ENCODE peak calls at places on chromosomes 11 and 22, in seven cellular contexts. B is left colon, V is WTC11, J is HepG2, H is T-helper 17 cell, M is natural killer cell, E is T-cell. G is an unnamed sample.

GRCh38 chr11:118514103-118514502 is 13.2 kb upstream of the TTC36 start:
- ATAC-seq in B (no peak), V (no peak), J (no peak), H (peak; percentile 62), M (peak; percentile 67), E (peak; percentile 52), G (no peak)

GRCh38 chr11:59208956-59209355 is 3.8 kb downstream of the MPEG1 start:
- ATAC-seq in B (no peak), V (no peak), J (no peak), H (no peak), M (no peak), E (no peak), G (no peak)

GRCh38 chr11:44943118-44943517 is 7.6 kb downstream of the TP53I11 start:
- ATAC-seq in B (peak; percentile 78), V (no peak), J (no peak), H (peak; percentile 73), M (peak; percentile 50), E (no peak), G (no peak)

GRCh38 chr11:73957654-73958361 is 7.0 kb downstream of the DNAJB13 start:
- ATAC-seq in B (peak; percentile 72), V (peak; percentile 48), J (no peak), H (peak; percentile 30), M (peak; percentile 26), E (peak; percentile 31), G (no peak)

GRCh38 chr22:49976439-49977175 is 16.0 kb downstream of the PIM3 start:
- ATAC-seq in B (peak; percentile 5), V (no peak), J (no peak), H (peak; percentile 79), M (peak; percentile 17), E (peak; percentile 63), G (no peak)

GRCh38 chr11:79439430-79439892 is 1.4 kb downstream of the TENM4 start:
- ATAC-seq in B (no peak), V (no peak), J (no peak), H (no peak), M (no peak), E (no peak), G (no peak)

GRCh38 chr22:37552560-37553163 is 7.6 kb upstream of the CDC42EP1 start:
- ATAC-seq in B (peak; percentile 65), V (peak; percentile 72), J (peak; percentile 53), H (no peak), M (no peak), E (no peak), G (peak; percentile 45)

GRCh38 chr22:46587067-46587471 is 33.1 kb upstream of the GRAMD4 start:
- ATAC-seq in B (no peak), V (no peak), J (no peak), H (peak; percentile 43), M (peak; percentile 33), E (no peak), G (no peak)

GRCh38 chr11:77418981-77419592 is 54.8 kb downstream of the PAK1 start:
- ATAC-seq in B (peak; percentile 67), V (no peak), J (no peak), H (no peak), M (no peak), E (no peak), G (no peak)

GRCh38 chr11:67367014-67367835 is 6.2 kb downstream of the CLCF1 start:
- ATAC-seq in B (peak; percentile 12), V (no peak), J (no peak), H (no peak), M (no peak), E (no peak), G (peak; percentile 32)

GRCh38 chr11:95711945-95712221 is 77.7 kb downstream of the FAM76B start:
- ATAC-seq in B (no peak), V (no peak), J (no peak), H (no peak), M (no peak), E (no peak), G (no peak)

GRCh38 chr11:34585304-34585869 is 35.5 kb upstream of the EHF start:
- ATAC-seq in B (peak; percentile 68), V (no peak), J (peak; percentile 29), H (no peak), M (no peak), E (no peak), G (no peak)

GRCh38 chr11:17952487-17952886 is 60.4 kb downstream of the SERGEF start:
- ATAC-seq in B (no peak), V (no peak), J (peak; percentile 72), H (no peak), M (no peak), E (no peak), G (no peak)

GRCh38 chr22:26651840-26652239 is 5.5 kb upstream of the MIAT start:
- ATAC-seq in B (no peak), V (no peak), J (no peak), H (no peak), M (no peak), E (no peak), G (no peak)

GRCh38 chr11:59178401-59178800 is 6.5 kb downstream of the DTX4 start:
- ATAC-seq in B (no peak), V (no peak), J (no peak), H (no peak), M (no peak), E (no peak), G (no peak)

GRCh38 chr22:19708323-19709011 is 5.8 kb upstream of the SEPTIN5 start:
- ATAC-seq in B (peak; percentile 40), V (no peak), J (no peak), H (no peak), M (no peak), E (no peak), G (no peak)

GRCh38 chr22:20578192-20578591 is 70.8 kb downstream of the MED15 start:
- ATAC-seq in B (no peak), V (no peak), J (no peak), H (no peak), M (no peak), E (no peak), G (no peak)

GRCh38 chr11:69022268-69022667 is 9.2 kb upstream of the MRGPRF start:
- ATAC-seq in B (no peak), V (no peak), J (no peak), H (no peak), M (no peak), E (no peak), G (no peak)

GRCh38 chr11:134142536-134142935 is 73.7 kb downstream of the JAM3 start:
- ATAC-seq in B (no peak), V (no peak), J (no peak), H (no peak), M (no peak), E (no peak), G (no peak)

GRCh38 chr11:14041040-14041439 is 78.5 kb downstream of the SPON1 start:
- ATAC-seq in B (peak; percentile 69), V (peak; percentile 90), J (no peak), H (no peak), M (no peak), E (no peak), G (no peak)

GRCh38 chr11:78202733-78203167 is 14.0 kb downstream of the USP35 start:
- ATAC-seq in B (peak; percentile 78), V (no peak), J (peak; percentile 97), H (peak; percentile 85), M (peak; percentile 85), E (peak; percentile 89), G (no peak)

GRCh38 chr11:123357990-123358827 is 71.9 kb upstream of the GRAMD1B start:
- ATAC-seq in B (no peak), V (peak; percentile 92), J (no peak), H (peak; percentile 80), M (peak; percentile 70), E (peak; percentile 54), G (no peak)

GRCh38 chr11:47863189-47863892 is 15.2 kb upstream of the NUP160 start:
- ATAC-seq in B (no peak), V (no peak), J (no peak), H (peak; percentile 69), M (peak; percentile 45), E (peak; percentile 79), G (peak; percentile 67)

GRCh38 chr22:17694193-17694592 is 55.6 kb downstream of the BCL2L13 start:
- ATAC-seq in B (no peak), V (no peak), J (no peak), H (no peak), M (no peak), E (no peak), G (no peak)

GRCh38 chr11:65560555-65561418 is 2.6 kb upstream of the LTBP3 start:
- ATAC-seq in B (peak; percentile 28), V (peak; percentile 75), J (peak; percentile 37), H (no peak), M (no peak), E (no peak), G (peak; percentile 7)

GRCh38 chr11:129163714-129164164 is 28.4 kb downstream of the ARHGAP32 start:
- ATAC-seq in B (no peak), V (no peak), J (no peak), H (no peak), M (no peak), E (no peak), G (no peak)

GRCh38 chr11:64566042-64566914 is 24.7 kb upstream of the SLC22A12 start:
- ATAC-seq in B (peak; percentile 80), V (peak; percentile 45), J (peak; percentile 81), H (peak; percentile 92), M (peak; percentile 89), E (peak; percentile 41), G (peak; percentile 82)

GRCh38 chr11:116927163-116927772 is 89.8 kb upstream of the APOA1 start:
- ATAC-seq in B (no peak), V (no peak), J (peak; percentile 18), H (peak; percentile 12), M (peak; percentile 57), E (no peak), G (no peak)

GRCh38 chr22:36191106-36191836 is 10.3 kb downstream of the APOL4 start:
- ATAC-seq in B (no peak), V (no peak), J (no peak), H (no peak), M (no peak), E (no peak), G (peak; percentile 88)

GRCh38 chr11:296206-296975 is 2.9 kb downstream of the IFITM5 start:
- ATAC-seq in B (no peak), V (no peak), J (peak; percentile 4), H (no peak), M (no peak), E (no peak), G (no peak)